ENCODE peak calls at places on chromosomes 5 and 9, in seven cellular contexts. One of them, this sample, is unnamed.
A peak's percentile ranks its signal among the peaks of the same experiment; 100 is the strongest.

GRCh38 chr5:56494300-56494704 is 261.2 kb upstream of the ANKRD55 start:
- DNase-seq in AG04450: no peak
- DNase-seq in adrenal gland: no peak
- DNase-seq in dorsolateral prefrontal cortex: no peak
- DNase-seq in CD8-positive, alpha-beta T cell: no peak
- DNase-seq in OCI-LY7: no peak
- DNase-seq in lower leg skin: no peak
- DNase-seq in this sample: peak; percentile 48

GRCh38 chr5:956941-957729 is 51.5 kb upstream of the NKD2 start:
- DNase-seq in dorsolateral prefrontal cortex: no peak
- DNase-seq in AG04450: peak; percentile 72
- DNase-seq in adrenal gland: peak; percentile 59
- DNase-seq in OCI-LY7: no peak
- DNase-seq in lower leg skin: peak; percentile 84
- DNase-seq in CD8-positive, alpha-beta T cell: no peak
- DNase-seq in this sample: no peak

GRCh38 chr9:18330736-18331335 is 143.1 kb upstream of the ADAMTSL1 start:
- DNase-seq in AG04450: no peak
- DNase-seq in dorsolateral prefrontal cortex: no peak
- DNase-seq in adrenal gland: no peak
- DNase-seq in lower leg skin: no peak
- DNase-seq in OCI-LY7: no peak
- DNase-seq in CD8-positive, alpha-beta T cell: no peak
- DNase-seq in this sample: no peak

GRCh38 chr5:4065472-4066320 is 470.1 kb downstream of the IRX1 start:
- DNase-seq in lower leg skin: no peak
- DNase-seq in AG04450: no peak
- DNase-seq in dorsolateral prefrontal cortex: no peak
- DNase-seq in CD8-positive, alpha-beta T cell: no peak
- DNase-seq in adrenal gland: no peak
- DNase-seq in OCI-LY7: no peak
- DNase-seq in this sample: no peak

GRCh38 chr5:61332369-61332745 is 299 bp downstream of the ZSWIM6 start:
- DNase-seq in adrenal gland: peak; percentile 73
- DNase-seq in OCI-LY7: no peak
- DNase-seq in dorsolateral prefrontal cortex: peak; percentile 52
- DNase-seq in lower leg skin: no peak
- DNase-seq in CD8-positive, alpha-beta T cell: no peak
- DNase-seq in AG04450: no peak
- DNase-seq in this sample: no peak

GRCh38 chr9:106468431-106468830 is 394.5 kb upstream of the ZNF462 start:
- DNase-seq in AG04450: no peak
- DNase-seq in lower leg skin: no peak
- DNase-seq in CD8-positive, alpha-beta T cell: no peak
- DNase-seq in OCI-LY7: no peak
- DNase-seq in dorsolateral prefrontal cortex: no peak
- DNase-seq in adrenal gland: no peak
- DNase-seq in this sample: no peak

GRCh38 chr5:79924936-79925893 is 65.8 kb downstream of the MTX3 start:
- DNase-seq in dorsolateral prefrontal cortex: no peak
- DNase-seq in adrenal gland: no peak
- DNase-seq in AG04450: no peak
- DNase-seq in lower leg skin: no peak
- DNase-seq in CD8-positive, alpha-beta T cell: no peak
- DNase-seq in OCI-LY7: peak; percentile 54
- DNase-seq in this sample: no peak

GRCh38 chr5:164555809-164556208 is 1050.4 kb downstream of the MAT2B start:
- DNase-seq in dorsolateral prefrontal cortex: no peak
- DNase-seq in AG04450: no peak
- DNase-seq in CD8-positive, alpha-beta T cell: no peak
- DNase-seq in lower leg skin: no peak
- DNase-seq in OCI-LY7: no peak
- DNase-seq in adrenal gland: no peak
- DNase-seq in this sample: no peak

GRCh38 chr5:163727028-163727427 is 221.6 kb downstream of the MAT2B start:
- DNase-seq in CD8-positive, alpha-beta T cell: no peak
- DNase-seq in adrenal gland: no peak
- DNase-seq in dorsolateral prefrontal cortex: no peak
- DNase-seq in lower leg skin: no peak
- DNase-seq in AG04450: no peak
- DNase-seq in OCI-LY7: peak; percentile 1
- DNase-seq in this sample: no peak

GRCh38 chr5:78677777-78678668 is 29.5 kb upstream of the LHFPL2 start:
- DNase-seq in AG04450: peak; percentile 89
- DNase-seq in OCI-LY7: no peak
- DNase-seq in lower leg skin: peak; percentile 93
- DNase-seq in adrenal gland: peak; percentile 58
- DNase-seq in dorsolateral prefrontal cortex: no peak
- DNase-seq in CD8-positive, alpha-beta T cell: no peak
- DNase-seq in this sample: no peak

GRCh38 chr9:700365-701282 is 140.9 kb upstream of the DMRT1 start:
- DNase-seq in lower leg skin: no peak
- DNase-seq in AG04450: no peak
- DNase-seq in CD8-positive, alpha-beta T cell: no peak
- DNase-seq in adrenal gland: no peak
- DNase-seq in dorsolateral prefrontal cortex: no peak
- DNase-seq in OCI-LY7: no peak
- DNase-seq in this sample: no peak

GRCh38 chr9:113456235-113456634 is 7.3 kb upstream of the RGS3 start:
- DNase-seq in OCI-LY7: no peak
- DNase-seq in AG04450: no peak
- DNase-seq in lower leg skin: no peak
- DNase-seq in adrenal gland: no peak
- DNase-seq in CD8-positive, alpha-beta T cell: no peak
- DNase-seq in dorsolateral prefrontal cortex: no peak
- DNase-seq in this sample: no peak

GRCh38 chr5:15499528-15500325 is at the start of gene FBXL7:
- DNase-seq in lower leg skin: peak; percentile 95
- DNase-seq in OCI-LY7: no peak
- DNase-seq in AG04450: peak; percentile 41
- DNase-seq in dorsolateral prefrontal cortex: peak; percentile 79
- DNase-seq in adrenal gland: peak; percentile 90
- DNase-seq in CD8-positive, alpha-beta T cell: no peak
- DNase-seq in this sample: peak; percentile 82

GRCh38 chr5:15500326-15500958 is 462 bp downstream of the FBXL7 start:
- DNase-seq in CD8-positive, alpha-beta T cell: no peak
- DNase-seq in adrenal gland: peak; percentile 82
- DNase-seq in AG04450: no peak
- DNase-seq in lower leg skin: peak; percentile 92
- DNase-seq in dorsolateral prefrontal cortex: peak; percentile 45
- DNase-seq in OCI-LY7: no peak
- DNase-seq in this sample: peak; percentile 70

GRCh38 chr5:15502208-15502607 is 2.2 kb downstream of the FBXL7 start:
- DNase-seq in AG04450: no peak
- DNase-seq in dorsolateral prefrontal cortex: no peak
- DNase-seq in OCI-LY7: no peak
- DNase-seq in adrenal gland: no peak
- DNase-seq in CD8-positive, alpha-beta T cell: no peak
- DNase-seq in lower leg skin: no peak
- DNase-seq in this sample: no peak

GRCh38 chr5:15496886-15497285 is 3.1 kb upstream of the FBXL7 start:
- DNase-seq in AG04450: no peak
- DNase-seq in OCI-LY7: no peak
- DNase-seq in lower leg skin: no peak
- DNase-seq in adrenal gland: no peak
- DNase-seq in CD8-positive, alpha-beta T cell: no peak
- DNase-seq in dorsolateral prefrontal cortex: no peak
- DNase-seq in this sample: no peak

DNA sequence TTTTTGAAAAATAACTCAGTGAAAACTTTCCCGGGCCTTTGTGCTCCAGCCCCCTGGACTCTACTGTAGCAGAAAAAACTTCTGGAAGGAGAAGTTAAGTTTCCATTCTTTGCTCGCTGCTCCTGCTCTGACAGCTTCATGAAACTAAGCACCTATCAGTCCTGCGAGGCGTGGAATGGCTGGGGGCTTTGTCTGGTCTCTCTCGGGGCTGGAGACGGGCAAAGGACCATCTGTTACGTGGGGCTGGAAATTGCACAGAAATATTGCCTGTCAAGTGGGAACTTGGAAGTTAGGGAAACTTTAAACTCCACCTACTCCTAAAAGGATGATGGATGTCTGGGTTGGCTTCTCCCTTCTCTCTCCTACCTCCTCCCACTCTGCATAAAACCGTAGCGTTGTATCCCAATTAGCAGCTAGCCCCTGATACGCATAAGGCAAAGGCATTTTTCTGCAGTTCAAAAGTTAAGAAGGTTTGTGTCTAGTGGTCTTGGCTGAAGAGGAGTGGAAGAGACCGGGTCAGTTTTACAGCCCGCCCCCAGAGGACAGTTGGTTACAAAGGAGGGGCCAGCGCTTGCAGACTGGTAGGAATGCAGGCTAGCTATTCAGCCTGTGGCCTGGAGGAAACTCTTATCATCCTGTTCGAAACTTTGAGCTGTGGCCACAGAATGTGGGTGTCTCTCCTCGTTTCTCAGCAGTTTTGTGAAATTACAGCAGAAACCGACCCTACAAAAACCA is 1.2 kb downstream of the FBXL7 start:
- DNase-seq in lower leg skin: peak; percentile 86
- DNase-seq in adrenal gland: peak; percentile 80
- DNase-seq in dorsolateral prefrontal cortex: no peak
- DNase-seq in CD8-positive, alpha-beta T cell: no peak
- DNase-seq in OCI-LY7: no peak
- DNase-seq in AG04450: no peak
- DNase-seq in this sample: no peak
- TF ChIP-seq CTCF in lower leg skin: no peak
- TF ChIP-seq CTCF in adrenal gland: peak; percentile 43
- TF ChIP-seq CTCF in dorsolateral prefrontal cortex: no peak
- TF ChIP-seq CTCF in CD8-positive, alpha-beta T cell: no peak
- TF ChIP-seq CTCF in OCI-LY7: no peak
- TF ChIP-seq CTCF in AG04450: peak; percentile 46
- TF ChIP-seq CTCF in this sample: peak; percentile 54

DNA sequence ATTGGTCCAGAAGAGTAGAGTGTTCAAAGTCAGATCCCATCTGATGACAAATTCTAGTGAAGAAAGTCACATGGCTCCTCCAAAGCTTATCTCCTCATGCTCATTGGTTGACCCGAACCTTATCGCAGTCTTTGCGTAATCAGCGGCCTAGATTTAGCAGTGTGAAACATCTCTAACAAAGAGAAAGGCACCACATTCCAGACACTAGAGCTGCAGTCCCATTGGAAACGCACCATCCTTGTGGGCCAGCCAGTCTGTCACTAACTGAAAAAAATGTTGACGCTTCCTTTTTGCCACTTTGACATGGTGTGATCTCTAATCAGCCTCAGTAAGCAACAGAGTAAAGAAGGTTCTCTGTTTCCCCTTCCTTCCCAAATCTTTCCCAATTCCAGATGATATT is 458.0 kb upstream of the WWC1 start:
- DNase-seq in adrenal gland: no peak
- DNase-seq in OCI-LY7: no peak
- DNase-seq in AG04450: no peak
- DNase-seq in CD8-positive, alpha-beta T cell: no peak
- DNase-seq in lower leg skin: no peak
- DNase-seq in dorsolateral prefrontal cortex: no peak
- DNase-seq in this sample: no peak
- TF ChIP-seq CTCF in adrenal gland: no peak
- TF ChIP-seq CTCF in OCI-LY7: no peak
- TF ChIP-seq CTCF in AG04450: no peak
- TF ChIP-seq CTCF in CD8-positive, alpha-beta T cell: no peak
- TF ChIP-seq CTCF in lower leg skin: no peak
- TF ChIP-seq CTCF in dorsolateral prefrontal cortex: no peak
- TF ChIP-seq CTCF in this sample: no peak

GRCh38 chr5:135553688-135554462 is 18.1 kb upstream of the NEUROG1 start:
- DNase-seq in dorsolateral prefrontal cortex: no peak
- DNase-seq in adrenal gland: no peak
- DNase-seq in CD8-positive, alpha-beta T cell: no peak
- DNase-seq in OCI-LY7: no peak
- DNase-seq in AG04450: no peak
- DNase-seq in lower leg skin: no peak
- DNase-seq in this sample: no peak
- TF ChIP-seq CTCF in dorsolateral prefrontal cortex: no peak
- TF ChIP-seq CTCF in adrenal gland: no peak
- TF ChIP-seq CTCF in CD8-positive, alpha-beta T cell: no peak
- TF ChIP-seq CTCF in OCI-LY7: peak; percentile 33
- TF ChIP-seq CTCF in AG04450: peak; percentile 44
- TF ChIP-seq CTCF in lower leg skin: no peak
- TF ChIP-seq CTCF in this sample: peak; percentile 56

DNA sequence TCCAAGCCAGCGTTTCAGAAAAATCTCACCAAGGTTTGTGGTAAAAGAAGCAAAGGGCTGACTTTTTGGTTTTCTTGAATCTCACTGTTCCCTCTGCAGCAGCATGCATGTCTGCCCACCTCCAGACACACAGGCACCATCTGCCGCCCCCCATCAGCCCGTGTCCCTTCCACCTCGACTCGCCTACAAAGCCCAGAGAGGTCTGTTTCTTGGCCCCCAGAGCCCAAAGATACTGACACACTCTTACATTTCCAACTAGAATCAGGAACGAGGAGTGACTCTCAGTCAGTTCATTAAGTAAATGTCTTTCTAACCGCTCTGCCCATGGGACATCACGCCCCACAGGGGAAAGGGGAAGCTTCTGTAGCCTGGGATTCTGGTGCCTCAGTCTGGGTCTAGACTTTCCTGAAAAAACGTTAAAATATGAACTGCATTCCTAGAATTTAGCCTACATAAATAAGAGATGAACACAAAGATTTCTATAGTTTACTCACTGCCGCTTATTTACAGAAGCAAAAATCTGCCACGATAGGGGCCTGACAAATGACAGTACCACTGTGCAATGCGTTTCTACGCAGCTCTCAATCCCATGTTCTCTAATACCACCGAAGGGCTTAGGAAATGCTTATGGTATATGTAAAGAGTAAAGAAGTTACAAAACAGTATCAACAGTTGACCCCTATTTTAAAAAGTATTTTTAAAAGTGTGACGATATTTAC is 4.1 kb downstream of the IL4 start:
- DNase-seq in dorsolateral prefrontal cortex: no peak
- DNase-seq in OCI-LY7: no peak
- DNase-seq in AG04450: no peak
- DNase-seq in lower leg skin: no peak
- DNase-seq in adrenal gland: peak; percentile 31
- DNase-seq in CD8-positive, alpha-beta T cell: no peak
- DNase-seq in this sample: peak; percentile 52
- TF ChIP-seq CTCF in dorsolateral prefrontal cortex: no peak
- TF ChIP-seq CTCF in OCI-LY7: no peak
- TF ChIP-seq CTCF in AG04450: no peak
- TF ChIP-seq CTCF in lower leg skin: no peak
- TF ChIP-seq CTCF in adrenal gland: no peak
- TF ChIP-seq CTCF in CD8-positive, alpha-beta T cell: no peak
- TF ChIP-seq CTCF in this sample: no peak

GRCh38 chr5:15286659-15287058 is 213.3 kb upstream of the FBXL7 start:
- DNase-seq in AG04450: no peak
- DNase-seq in lower leg skin: no peak
- DNase-seq in adrenal gland: no peak
- DNase-seq in OCI-LY7: no peak
- DNase-seq in CD8-positive, alpha-beta T cell: no peak
- DNase-seq in dorsolateral prefrontal cortex: no peak
- DNase-seq in this sample: no peak
- TF ChIP-seq CTCF in AG04450: no peak
- TF ChIP-seq CTCF in lower leg skin: no peak
- TF ChIP-seq CTCF in adrenal gland: no peak
- TF ChIP-seq CTCF in OCI-LY7: no peak
- TF ChIP-seq CTCF in CD8-positive, alpha-beta T cell: no peak
- TF ChIP-seq CTCF in dorsolateral prefrontal cortex: peak; percentile 37
- TF ChIP-seq CTCF in this sample: peak; percentile 48

GRCh38 chr9:93952784-93953491 is 2.2 kb downstream of the BARX1 start:
- DNase-seq in OCI-LY7: no peak
- DNase-seq in lower leg skin: peak; percentile 79
- DNase-seq in dorsolateral prefrontal cortex: no peak
- DNase-seq in adrenal gland: no peak
- DNase-seq in CD8-positive, alpha-beta T cell: no peak
- DNase-seq in AG04450: no peak
- DNase-seq in this sample: no peak
- TF ChIP-seq CTCF in OCI-LY7: no peak
- TF ChIP-seq CTCF in lower leg skin: no peak
- TF ChIP-seq CTCF in dorsolateral prefrontal cortex: no peak
- TF ChIP-seq CTCF in adrenal gland: no peak
- TF ChIP-seq CTCF in CD8-positive, alpha-beta T cell: no peak
- TF ChIP-seq CTCF in AG04450: no peak
- TF ChIP-seq CTCF in this sample: peak; percentile 50

GRCh38 chr9:107487521-107488399 is 1.8 kb downstream of the KLF4 start:
- DNase-seq in OCI-LY7: no peak
- DNase-seq in CD8-positive, alpha-beta T cell: no peak
- DNase-seq in AG04450: no peak
- DNase-seq in lower leg skin: peak; percentile 90
- DNase-seq in adrenal gland: peak; percentile 59
- DNase-seq in dorsolateral prefrontal cortex: no peak
- DNase-seq in this sample: peak; percentile 79
- TF ChIP-seq CTCF in OCI-LY7: no peak
- TF ChIP-seq CTCF in CD8-positive, alpha-beta T cell: no peak
- TF ChIP-seq CTCF in AG04450: peak; percentile 50
- TF ChIP-seq CTCF in lower leg skin: no peak
- TF ChIP-seq CTCF in adrenal gland: no peak
- TF ChIP-seq CTCF in dorsolateral prefrontal cortex: peak; percentile 41
- TF ChIP-seq CTCF in this sample: peak; percentile 81